ENCODE peak calls at places on chromosomes 11 and 22, in seven cellular contexts. One of them, this sample, is unnamed.

GRCh38 chr22:24809331-24809730 is 3.3 kb downstream of the SGSM1 start:
- DNase-seq in WTC11: no peak
- DNase-seq in ascending aorta: no peak
- DNase-seq in NB4: no peak
- DNase-seq in endothelial cell: no peak
- DNase-seq in pancreas: no peak
- DNase-seq in fibroblast of the aortic adventitia: no peak
- DNase-seq in this sample: no peak

GRCh38 chr11:12284321-12285050 is 92.9 kb upstream of the PARVA start:
- DNase-seq in fibroblast of the aortic adventitia: peak; percentile 82
- DNase-seq in ascending aorta: peak; percentile 58
- DNase-seq in WTC11: no peak
- DNase-seq in endothelial cell: peak; percentile 1
- DNase-seq in pancreas: no peak
- DNase-seq in NB4: peak; percentile 14
- DNase-seq in this sample: peak; percentile 13

GRCh38 chr11:83220279-83220678 is 26.8 kb downstream of the ANKRD42 start:
- DNase-seq in pancreas: no peak
- DNase-seq in endothelial cell: no peak
- DNase-seq in WTC11: no peak
- DNase-seq in NB4: no peak
- DNase-seq in fibroblast of the aortic adventitia: no peak
- DNase-seq in ascending aorta: no peak
- DNase-seq in this sample: no peak

GRCh38 chr22:20799449-20799848 is 25.5 kb downstream of the SERPIND1 start:
- DNase-seq in NB4: no peak
- DNase-seq in endothelial cell: no peak
- DNase-seq in fibroblast of the aortic adventitia: no peak
- DNase-seq in WTC11: no peak
- DNase-seq in ascending aorta: no peak
- DNase-seq in pancreas: no peak
- DNase-seq in this sample: no peak

GRCh38 chr11:13040969-13041561 is 31.9 kb downstream of the RASSF10 start:
- DNase-seq in pancreas: no peak
- DNase-seq in ascending aorta: no peak
- DNase-seq in NB4: no peak
- DNase-seq in WTC11: no peak
- DNase-seq in fibroblast of the aortic adventitia: no peak
- DNase-seq in endothelial cell: no peak
- DNase-seq in this sample: no peak

GRCh38 chr11:127252321-127252720 is 251.8 kb upstream of the KIRREL3 start:
- DNase-seq in ascending aorta: no peak
- DNase-seq in WTC11: no peak
- DNase-seq in NB4: no peak
- DNase-seq in fibroblast of the aortic adventitia: no peak
- DNase-seq in pancreas: no peak
- DNase-seq in endothelial cell: no peak
- DNase-seq in this sample: no peak

GRCh38 chr11:2149471-2150205 is 10.4 kb upstream of the IGF2 start:
- DNase-seq in NB4: no peak
- DNase-seq in ascending aorta: no peak
- DNase-seq in pancreas: peak; percentile 39
- DNase-seq in fibroblast of the aortic adventitia: no peak
- DNase-seq in endothelial cell: no peak
- DNase-seq in WTC11: no peak
- DNase-seq in this sample: no peak

GRCh38 chr11:71330349-71330748 is 78.0 kb upstream of the SHANK2 start:
- DNase-seq in pancreas: no peak
- DNase-seq in ascending aorta: peak; percentile 35
- DNase-seq in endothelial cell: no peak
- DNase-seq in NB4: no peak
- DNase-seq in fibroblast of the aortic adventitia: no peak
- DNase-seq in WTC11: no peak
- DNase-seq in this sample: peak; percentile 48

GRCh38 chr22:35634015-35634414 is 14.2 kb upstream of the APOL6 start:
- DNase-seq in ascending aorta: no peak
- DNase-seq in NB4: peak; percentile 40
- DNase-seq in endothelial cell: no peak
- DNase-seq in fibroblast of the aortic adventitia: no peak
- DNase-seq in pancreas: no peak
- DNase-seq in WTC11: no peak
- DNase-seq in this sample: no peak

GRCh38 chr11:45278721-45279120 is 7.4 kb downstream of the SYT13 start:
- DNase-seq in endothelial cell: no peak
- DNase-seq in fibroblast of the aortic adventitia: no peak
- DNase-seq in WTC11: no peak
- DNase-seq in NB4: no peak
- DNase-seq in pancreas: no peak
- DNase-seq in ascending aorta: no peak
- DNase-seq in this sample: no peak

GRCh38 chr22:27309713-27310112 is 491.8 kb downstream of the MN1 start:
- DNase-seq in endothelial cell: no peak
- DNase-seq in fibroblast of the aortic adventitia: peak; percentile 46
- DNase-seq in NB4: no peak
- DNase-seq in pancreas: no peak
- DNase-seq in ascending aorta: no peak
- DNase-seq in WTC11: no peak
- DNase-seq in this sample: no peak

GRCh38 chr11:126393143-126393542 is 37.7 kb downstream of the ST3GAL4 start:
- DNase-seq in WTC11: no peak
- DNase-seq in NB4: peak; percentile 41
- DNase-seq in fibroblast of the aortic adventitia: no peak
- DNase-seq in ascending aorta: no peak
- DNase-seq in pancreas: no peak
- DNase-seq in endothelial cell: no peak
- DNase-seq in this sample: no peak

GRCh38 chr22:49936018-49936972 is 17.9 kb downstream of the CRELD2 start:
- DNase-seq in pancreas: peak; percentile 92
- DNase-seq in ascending aorta: peak; percentile 97
- DNase-seq in NB4: peak; percentile 92
- DNase-seq in endothelial cell: peak; percentile 82
- DNase-seq in fibroblast of the aortic adventitia: peak; percentile 92
- DNase-seq in WTC11: peak; percentile 82
- DNase-seq in this sample: peak; percentile 98

GRCh38 chr11:35911013-35911412 is 32.8 kb upstream of the LDLRAD3 start:
- DNase-seq in pancreas: no peak
- DNase-seq in ascending aorta: no peak
- DNase-seq in fibroblast of the aortic adventitia: no peak
- DNase-seq in WTC11: no peak
- DNase-seq in NB4: no peak
- DNase-seq in endothelial cell: no peak
- DNase-seq in this sample: no peak

GRCh38 chr22:47090591-47091240 is 328.3 kb downstream of the TBC1D22A start:
- DNase-seq in pancreas: no peak
- DNase-seq in fibroblast of the aortic adventitia: peak; percentile 39
- DNase-seq in ascending aorta: no peak
- DNase-seq in WTC11: peak; percentile 54
- DNase-seq in NB4: no peak
- DNase-seq in endothelial cell: no peak
- DNase-seq in this sample: peak; percentile 47

GRCh38 chr11:15580056-15580774 is 465.5 kb downstream of the INSC start:
- DNase-seq in WTC11: no peak
- DNase-seq in ascending aorta: no peak
- DNase-seq in pancreas: no peak
- DNase-seq in endothelial cell: no peak
- DNase-seq in NB4: peak; percentile 66
- DNase-seq in fibroblast of the aortic adventitia: no peak
- DNase-seq in this sample: no peak

GRCh38 chr11:128804481-128804880 is 62.6 kb downstream of the KCNJ1 start:
- DNase-seq in endothelial cell: no peak
- DNase-seq in fibroblast of the aortic adventitia: peak; percentile 23
- DNase-seq in ascending aorta: no peak
- DNase-seq in pancreas: no peak
- DNase-seq in WTC11: no peak
- DNase-seq in NB4: no peak
- DNase-seq in this sample: no peak

GRCh38 chr11:69939551-69940245 is 120.5 kb upstream of the FGF3 start:
- DNase-seq in NB4: no peak
- DNase-seq in ascending aorta: peak; percentile 89
- DNase-seq in WTC11: peak; percentile 10
- DNase-seq in fibroblast of the aortic adventitia: peak; percentile 86
- DNase-seq in endothelial cell: no peak
- DNase-seq in pancreas: peak; percentile 62
- DNase-seq in this sample: no peak

GRCh38 chr11:35963911-35964310 is 20.0 kb downstream of the LDLRAD3 start:
- DNase-seq in ascending aorta: no peak
- DNase-seq in WTC11: no peak
- DNase-seq in fibroblast of the aortic adventitia: peak; percentile 53
- DNase-seq in endothelial cell: no peak
- DNase-seq in NB4: no peak
- DNase-seq in pancreas: no peak
- DNase-seq in this sample: no peak

GRCh38 chr11:114098927-114099326 is 39.4 kb downstream of the ZBTB16 start:
- DNase-seq in NB4: no peak
- DNase-seq in ascending aorta: no peak
- DNase-seq in WTC11: no peak
- DNase-seq in pancreas: no peak
- DNase-seq in fibroblast of the aortic adventitia: no peak
- DNase-seq in endothelial cell: no peak
- DNase-seq in this sample: no peak

GRCh38 chr11:35487532-35488078 is 37.8 kb downstream of the PAMR1 start:
- DNase-seq in NB4: peak; percentile 33
- DNase-seq in fibroblast of the aortic adventitia: peak; percentile 82
- DNase-seq in WTC11: peak; percentile 80
- DNase-seq in ascending aorta: no peak
- DNase-seq in pancreas: no peak
- DNase-seq in endothelial cell: peak; percentile 68
- DNase-seq in this sample: no peak

GRCh38 chr11:1829039-1829820 is 5.6 kb upstream of the SYT8 start:
- DNase-seq in NB4: no peak
- DNase-seq in WTC11: no peak
- DNase-seq in ascending aorta: peak; percentile 77
- DNase-seq in endothelial cell: no peak
- DNase-seq in pancreas: peak; percentile 60
- DNase-seq in fibroblast of the aortic adventitia: peak; percentile 35
- DNase-seq in this sample: no peak

GRCh38 chr11:15011741-15012140 is 39.6 kb upstream of the CALCA start:
- DNase-seq in ascending aorta: no peak
- DNase-seq in pancreas: no peak
- DNase-seq in endothelial cell: no peak
- DNase-seq in fibroblast of the aortic adventitia: no peak
- DNase-seq in NB4: no peak
- DNase-seq in WTC11: no peak
- DNase-seq in this sample: no peak

GRCh38 chr22:31162015-31162765 is 2.2 kb downstream of the RNF185 start:
- DNase-seq in NB4: no peak
- DNase-seq in WTC11: no peak
- DNase-seq in pancreas: no peak
- DNase-seq in endothelial cell: no peak
- DNase-seq in fibroblast of the aortic adventitia: peak; percentile 53
- DNase-seq in ascending aorta: no peak
- DNase-seq in this sample: no peak

GRCh38 chr22:45866398-45867117 is 110.4 kb downstream of the WNT7B start:
- DNase-seq in pancreas: peak; percentile 63
- DNase-seq in endothelial cell: peak; percentile 11
- DNase-seq in NB4: no peak
- DNase-seq in fibroblast of the aortic adventitia: no peak
- DNase-seq in ascending aorta: no peak
- DNase-seq in WTC11: peak; percentile 48
- DNase-seq in this sample: no peak

GRCh38 chr11:80980221-80980620 is 1539.4 kb upstream of the TENM4 start:
- DNase-seq in pancreas: no peak
- DNase-seq in WTC11: no peak
- DNase-seq in endothelial cell: no peak
- DNase-seq in fibroblast of the aortic adventitia: peak; percentile 6
- DNase-seq in NB4: peak; percentile 11
- DNase-seq in ascending aorta: no peak
- DNase-seq in this sample: no peak

GRCh38 chr11:96394773-96395172 is 5.0 kb downstream of the JRKL start:
- DNase-seq in NB4: no peak
- DNase-seq in endothelial cell: no peak
- DNase-seq in WTC11: no peak
- DNase-seq in fibroblast of the aortic adventitia: no peak
- DNase-seq in ascending aorta: no peak
- DNase-seq in pancreas: no peak
- DNase-seq in this sample: no peak

GRCh38 chr11:96393753-96394348 is 4.0 kb downstream of the JRKL start:
- DNase-seq in fibroblast of the aortic adventitia: peak; percentile 70
- DNase-seq in endothelial cell: no peak
- DNase-seq in ascending aorta: no peak
- DNase-seq in NB4: peak; percentile 66
- DNase-seq in pancreas: no peak
- DNase-seq in WTC11: no peak
- DNase-seq in this sample: no peak

GRCh38 chr11:96396637-96397036 is 6.8 kb downstream of the JRKL start:
- DNase-seq in endothelial cell: no peak
- DNase-seq in pancreas: no peak
- DNase-seq in NB4: no peak
- DNase-seq in WTC11: no peak
- DNase-seq in fibroblast of the aortic adventitia: no peak
- DNase-seq in ascending aorta: no peak
- DNase-seq in this sample: no peak

GRCh38 chr11:96397863-96398262 is 8.1 kb downstream of the JRKL start:
- DNase-seq in fibroblast of the aortic adventitia: no peak
- DNase-seq in endothelial cell: no peak
- DNase-seq in ascending aorta: no peak
- DNase-seq in pancreas: no peak
- DNase-seq in NB4: no peak
- DNase-seq in WTC11: no peak
- DNase-seq in this sample: no peak
- TF ChIP-seq CTCF in fibroblast of the aortic adventitia: no peak
- TF ChIP-seq CTCF in endothelial cell: no peak
- TF ChIP-seq CTCF in ascending aorta: no peak
- TF ChIP-seq CTCF in pancreas: no peak
- TF ChIP-seq CTCF in NB4: no peak
- TF ChIP-seq CTCF in WTC11: no peak
- TF ChIP-seq CTCF in this sample: no peak

GRCh38 chr11:110720646-110721283 is 8.5 kb upstream of the ARHGAP20 start:
- DNase-seq in fibroblast of the aortic adventitia: peak; percentile 67
- DNase-seq in pancreas: no peak
- DNase-seq in ascending aorta: no peak
- DNase-seq in endothelial cell: no peak
- DNase-seq in NB4: no peak
- DNase-seq in WTC11: no peak
- DNase-seq in this sample: no peak
- TF ChIP-seq CTCF in fibroblast of the aortic adventitia: no peak
- TF ChIP-seq CTCF in pancreas: no peak
- TF ChIP-seq CTCF in ascending aorta: no peak
- TF ChIP-seq CTCF in endothelial cell: no peak
- TF ChIP-seq CTCF in NB4: no peak
- TF ChIP-seq CTCF in WTC11: no peak
- TF ChIP-seq CTCF in this sample: no peak

GRCh38 chr11:134742956-134743808 is 331.1 kb upstream of the B3GAT1 start:
- DNase-seq in ascending aorta: peak; percentile 30
- DNase-seq in WTC11: no peak
- DNase-seq in pancreas: no peak
- DNase-seq in NB4: no peak
- DNase-seq in fibroblast of the aortic adventitia: no peak
- DNase-seq in endothelial cell: no peak
- DNase-seq in this sample: peak; percentile 45
- TF ChIP-seq CTCF in ascending aorta: no peak
- TF ChIP-seq CTCF in WTC11: no peak
- TF ChIP-seq CTCF in pancreas: no peak
- TF ChIP-seq CTCF in NB4: no peak
- TF ChIP-seq CTCF in fibroblast of the aortic adventitia: no peak
- TF ChIP-seq CTCF in endothelial cell: no peak
- TF ChIP-seq CTCF in this sample: no peak

DNA sequence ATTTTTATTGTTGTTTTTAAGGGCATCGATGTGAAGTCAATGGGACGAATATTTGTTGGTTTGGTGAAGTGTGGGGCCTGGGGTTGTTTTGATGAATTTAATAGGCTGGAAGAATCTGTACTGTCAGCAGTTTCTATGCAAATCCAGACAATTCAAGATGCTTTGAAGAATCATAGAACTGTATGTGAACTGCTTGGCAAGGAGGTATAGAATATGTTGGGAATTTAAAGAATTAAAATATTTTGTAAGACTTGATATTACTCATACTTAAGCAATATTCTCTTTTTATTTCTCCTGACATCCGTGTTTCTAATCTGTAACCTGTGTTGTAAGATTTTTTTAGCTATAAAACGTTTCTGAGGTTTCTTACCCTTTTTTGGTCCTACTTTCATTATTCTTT is 61.6 kb downstream of the DYNC2H1 start:
- DNase-seq in NB4: no peak
- DNase-seq in fibroblast of the aortic adventitia: peak; percentile 60
- DNase-seq in endothelial cell: no peak
- DNase-seq in pancreas: no peak
- DNase-seq in WTC11: no peak
- DNase-seq in ascending aorta: no peak
- DNase-seq in this sample: no peak
- TF ChIP-seq CTCF in NB4: no peak
- TF ChIP-seq CTCF in fibroblast of the aortic adventitia: no peak
- TF ChIP-seq CTCF in endothelial cell: no peak
- TF ChIP-seq CTCF in pancreas: no peak
- TF ChIP-seq CTCF in WTC11: no peak
- TF ChIP-seq CTCF in ascending aorta: no peak
- TF ChIP-seq CTCF in this sample: no peak